ENCODE peak calls at places on chromosomes 11 and 22, in five cellular contexts. Y is fibroblast of gingiva, V is glomerular endothelial cell, J is heart right ventricle, W is fibroblast of pulmonary artery. N is an unnamed sample.

GRCh38 chr11:8268530-8269461 is 5.1 kb upstream of the LMO1 start:
- DNase-seq in V (no peak), Y (no peak), J (no peak), W (no peak), N (no peak)

GRCh38 chr11:86931965-86932332 is 23.2 kb downstream of the FZD4 start:
- DNase-seq in W (peak), Y (peak), V (no peak), J (peak), N (no peak)

GRCh38 chr11:19316434-19316833 is 75.7 kb upstream of the E2F8 start:
- DNase-seq in V (no peak), W (peak), Y (peak), J (peak), N (no peak)

GRCh38 chr11:72776844-72777754 is 16.7 kb downstream of the STARD10 start:
- DNase-seq in W (no peak), V (no peak), J (peak), Y (no peak), N (no peak)

GRCh38 chr11:60165946-60166345 is 16.9 kb downstream of the MS4A6A start:
- DNase-seq in Y (no peak), W (no peak), V (no peak), J (no peak), N (no peak)

GRCh38 chr11:61778920-61779650 is 13.3 kb downstream of the TMEM258 start:
- DNase-seq in V (no peak), W (no peak), J (no peak), Y (no peak), N (no peak)

GRCh38 chr22:41994506-41994905 is 4.1 kb upstream of the WBP2NL start:
- DNase-seq in J (no peak), V (no peak), W (no peak), Y (no peak), N (no peak)

GRCh38 chr11:2898366-2899079 is 12.9 kb upstream of the CDKN1C start:
- DNase-seq in W (peak), J (peak), Y (peak), V (peak), N (no peak)

GRCh38 chr22:45673482-45674175 is 2.0 kb downstream of the ATXN10 start:
- DNase-seq in V (no peak), W (no peak), J (no peak), Y (no peak), N (no peak)

GRCh38 chr11:20226936-20227335 is 66.7 kb upstream of the DBX1 start:
- DNase-seq in J (no peak), W (no peak), V (no peak), Y (no peak), N (no peak)

GRCh38 chr22:50260434-50260800 is 1.1 kb downstream of the MAPK12 start:
- DNase-seq in J (no peak), W (no peak), V (no peak), Y (no peak), N (no peak)

GRCh38 chr11:45079075-45079444 is 67.4 kb upstream of the PRDM11 start:
- DNase-seq in J (no peak), W (peak), V (no peak), Y (no peak), N (no peak)

GRCh38 chr11:5689551-5689983 is at the start of gene TRIM22:
- DNase-seq in W (peak), V (peak), J (peak), Y (peak), N (no peak)

GRCh38 chr22:41417622-41418390 is 28.8 kb downstream of the TOB2 start:
- DNase-seq in J (peak), W (peak), Y (peak), V (no peak), N (no peak)

N was measured in Panc1.